ENCODE peak calls at places on chromosomes 3 and 15, in seven cellular contexts. One of them, this sample, is unnamed.

GRCh38 chr15:100095896-100096600 is 245.7 kb downstream of the ADAMTS17 start:
- DNase-seq in stimulated activated CD8-positive, alpha-beta memory T cell treated with anti-CD3 and anti-CD28 coated beads, Interleukin-4, amount 100 ng/mL, for 1 hour: no peak
- DNase-seq in NCI-H460: no peak
- DNase-seq in GF-D8: no peak
- DNase-seq in astrocyte of the spinal cord: no peak
- DNase-seq in T-cell: no peak
- DNase-seq in neuronal stem cell: no peak
- DNase-seq in this sample: peak

GRCh38 chr15:36658321-36658720 is 78.9 kb downstream of the CDIN1 start:
- DNase-seq in stimulated activated CD8-positive, alpha-beta memory T cell treated with anti-CD3 and anti-CD28 coated beads, Interleukin-4, amount 100 ng/mL, for 1 hour: no peak
- DNase-seq in NCI-H460: no peak
- DNase-seq in GF-D8: no peak
- DNase-seq in astrocyte of the spinal cord: no peak
- DNase-seq in T-cell: no peak
- DNase-seq in neuronal stem cell: no peak
- DNase-seq in this sample: no peak

GRCh38 chr3:52742418-52743041 is 28.2 kb downstream of the NEK4 start:
- DNase-seq in stimulated activated CD8-positive, alpha-beta memory T cell treated with anti-CD3 and anti-CD28 coated beads, Interleukin-4, amount 100 ng/mL, for 1 hour: no peak
- DNase-seq in NCI-H460: peak
- DNase-seq in GF-D8: no peak
- DNase-seq in astrocyte of the spinal cord: peak
- DNase-seq in T-cell: no peak
- DNase-seq in neuronal stem cell: no peak
- DNase-seq in this sample: no peak

GRCh38 chr15:68764090-68764489 is 56.6 kb downstream of the ANP32A start:
- DNase-seq in stimulated activated CD8-positive, alpha-beta memory T cell treated with anti-CD3 and anti-CD28 coated beads, Interleukin-4, amount 100 ng/mL, for 1 hour: no peak
- DNase-seq in NCI-H460: no peak
- DNase-seq in GF-D8: no peak
- DNase-seq in astrocyte of the spinal cord: no peak
- DNase-seq in T-cell: no peak
- DNase-seq in neuronal stem cell: no peak
- DNase-seq in this sample: no peak

GRCh38 chr3:16516695-16517481 is 3.4 kb upstream of the RFTN1 start:
- DNase-seq in stimulated activated CD8-positive, alpha-beta memory T cell treated with anti-CD3 and anti-CD28 coated beads, Interleukin-4, amount 100 ng/mL, for 1 hour: no peak
- DNase-seq in NCI-H460: no peak
- DNase-seq in GF-D8: no peak
- DNase-seq in astrocyte of the spinal cord: peak
- DNase-seq in T-cell: no peak
- DNase-seq in neuronal stem cell: no peak
- DNase-seq in this sample: no peak

GRCh38 chr15:45637552-45638033 is 2.8 kb downstream of the SQOR start:
- DNase-seq in stimulated activated CD8-positive, alpha-beta memory T cell treated with anti-CD3 and anti-CD28 coated beads, Interleukin-4, amount 100 ng/mL, for 1 hour: peak
- DNase-seq in NCI-H460: peak
- DNase-seq in GF-D8: peak
- DNase-seq in astrocyte of the spinal cord: peak
- DNase-seq in T-cell: peak
- DNase-seq in neuronal stem cell: no peak
- DNase-seq in this sample: no peak

GRCh38 chr3:139732729-139733128 is 55.0 kb upstream of the NMNAT3 start:
- DNase-seq in stimulated activated CD8-positive, alpha-beta memory T cell treated with anti-CD3 and anti-CD28 coated beads, Interleukin-4, amount 100 ng/mL, for 1 hour: no peak
- DNase-seq in NCI-H460: no peak
- DNase-seq in GF-D8: no peak
- DNase-seq in astrocyte of the spinal cord: no peak
- DNase-seq in T-cell: no peak
- DNase-seq in neuronal stem cell: no peak
- DNase-seq in this sample: no peak

GRCh38 chr3:122926322-122926721 is 101.2 kb downstream of the SEMA5B start:
- DNase-seq in stimulated activated CD8-positive, alpha-beta memory T cell treated with anti-CD3 and anti-CD28 coated beads, Interleukin-4, amount 100 ng/mL, for 1 hour: no peak
- DNase-seq in NCI-H460: no peak
- DNase-seq in GF-D8: no peak
- DNase-seq in astrocyte of the spinal cord: no peak
- DNase-seq in T-cell: no peak
- DNase-seq in neuronal stem cell: no peak
- DNase-seq in this sample: no peak

GRCh38 chr15:73564255-73564654 is 68.9 kb downstream of the NPTN start:
- DNase-seq in stimulated activated CD8-positive, alpha-beta memory T cell treated with anti-CD3 and anti-CD28 coated beads, Interleukin-4, amount 100 ng/mL, for 1 hour: no peak
- DNase-seq in NCI-H460: no peak
- DNase-seq in GF-D8: peak
- DNase-seq in astrocyte of the spinal cord: peak
- DNase-seq in T-cell: no peak
- DNase-seq in neuronal stem cell: no peak
- DNase-seq in this sample: no peak

GRCh38 chr3:152629363-152630122 is 205.4 kb upstream of the P2RY1 start:
- DNase-seq in stimulated activated CD8-positive, alpha-beta memory T cell treated with anti-CD3 and anti-CD28 coated beads, Interleukin-4, amount 100 ng/mL, for 1 hour: no peak
- DNase-seq in NCI-H460: no peak
- DNase-seq in GF-D8: no peak
- DNase-seq in astrocyte of the spinal cord: no peak
- DNase-seq in T-cell: no peak
- DNase-seq in neuronal stem cell: no peak
- DNase-seq in this sample: no peak

GRCh38 chr3:71461098-71461497 is 122.4 kb downstream of the FOXP1 start:
- DNase-seq in stimulated activated CD8-positive, alpha-beta memory T cell treated with anti-CD3 and anti-CD28 coated beads, Interleukin-4, amount 100 ng/mL, for 1 hour: no peak
- DNase-seq in NCI-H460: no peak
- DNase-seq in GF-D8: no peak
- DNase-seq in astrocyte of the spinal cord: no peak
- DNase-seq in T-cell: no peak
- DNase-seq in neuronal stem cell: no peak
- DNase-seq in this sample: no peak

GRCh38 chr15:57527382-57528091 is 64.2 kb upstream of the MYZAP start:
- DNase-seq in stimulated activated CD8-positive, alpha-beta memory T cell treated with anti-CD3 and anti-CD28 coated beads, Interleukin-4, amount 100 ng/mL, for 1 hour: no peak
- DNase-seq in NCI-H460: peak
- DNase-seq in GF-D8: peak
- DNase-seq in astrocyte of the spinal cord: peak
- DNase-seq in T-cell: no peak
- DNase-seq in neuronal stem cell: peak
- DNase-seq in this sample: no peak

GRCh38 chr3:58899159-58899952 is 150.5 kb downstream of the CFAP20DC start:
- DNase-seq in stimulated activated CD8-positive, alpha-beta memory T cell treated with anti-CD3 and anti-CD28 coated beads, Interleukin-4, amount 100 ng/mL, for 1 hour: no peak
- DNase-seq in NCI-H460: no peak
- DNase-seq in GF-D8: no peak
- DNase-seq in astrocyte of the spinal cord: peak
- DNase-seq in T-cell: no peak
- DNase-seq in neuronal stem cell: no peak
- DNase-seq in this sample: no peak

GRCh38 chr3:120160050-120160449 is 65.8 kb upstream of the GSK3B start:
- DNase-seq in stimulated activated CD8-positive, alpha-beta memory T cell treated with anti-CD3 and anti-CD28 coated beads, Interleukin-4, amount 100 ng/mL, for 1 hour: no peak
- DNase-seq in NCI-H460: peak
- DNase-seq in GF-D8: no peak
- DNase-seq in astrocyte of the spinal cord: peak
- DNase-seq in T-cell: no peak
- DNase-seq in neuronal stem cell: no peak
- DNase-seq in this sample: no peak

This sample was measured in ecto neural progenitor cell.